ENCODE peak calls at places on chromosomes 5 and 9, in eight cellular contexts. W, P, Z, L, S, Q, R and V are unnamed samples.

GRCh38 chr5:172186114-172186695 is 1.8 kb downstream of the STK10 start:
- DNase-seq in R (no peak), Z (no peak), S (no peak), L (no peak), W (no peak), P (no peak), Q (no peak), V (no peak)

GRCh38 chr5:111278824-111279504 is 54.8 kb downstream of the CAMK4 start:
- DNase-seq in S (no peak), R (peak; percentile 82), L (no peak), Q (no peak), Z (peak; percentile 71), W (peak; percentile 67), P (no peak), V (peak; percentile 74)

GRCh38 chr5:73152411-73153388 is 20.3 kb upstream of the TMEM174 start:
- DNase-seq in L (no peak), S (no peak), Z (no peak), W (no peak), Q (no peak), P (no peak), R (no peak), V (no peak)

GRCh38 chr5:40490464-40491083 is 189.1 kb upstream of the PTGER4 start:
- DNase-seq in W (no peak), Q (no peak), L (no peak), Z (no peak), P (no peak), S (no peak), R (no peak), V (no peak)

GRCh38 chr5:41983284-41983683 is 58.2 kb downstream of the FBXO4 start:
- DNase-seq in Z (no peak), S (no peak), P (no peak), L (no peak), Q (no peak), W (no peak), R (no peak), V (no peak)

GRCh38 chr9:131984564-131984963 is 95.1 kb downstream of the MED27 start:
- DNase-seq in W (no peak), Q (no peak), L (no peak), S (no peak), R (no peak), Z (no peak), P (no peak), V (no peak)

GRCh38 chr9:96758845-96759673 is 18.8 kb downstream of the ZNF510 start:
- DNase-seq in Q (no peak), W (no peak), Z (no peak), R (no peak), L (no peak), S (no peak), P (no peak), V (peak; percentile 6)

GRCh38 chr5:137808503-137809135 is 54.5 kb upstream of the HNRNPA0 start:
- DNase-seq in Z (no peak), R (no peak), W (no peak), L (no peak), P (no peak), Q (no peak), S (no peak), V (peak; percentile 65)

GRCh38 chr9:105632807-105633206 is 29.4 kb upstream of the TAL2 start:
- DNase-seq in S (no peak), Q (no peak), L (no peak), R (no peak), W (no peak), Z (no peak), P (no peak), V (no peak)

GRCh38 chr5:38424237-38425080 is 132.0 kb downstream of the LIFR start:
- DNase-seq in R (no peak), P (no peak), W (no peak), S (no peak), Q (no peak), Z (no peak), L (no peak), V (no peak)

GRCh38 chr9:92986175-92987110 is 39.1 kb downstream of the FGD3 start:
- DNase-seq in W (no peak), P (no peak), Q (no peak), Z (no peak), S (no peak), R (no peak), L (no peak), V (no peak)

GRCh38 chr5:98314262-98314661 is 459.2 kb upstream of the RGMB start:
- DNase-seq in Z (no peak), R (no peak), Q (no peak), L (no peak), P (no peak), S (peak; percentile 19), W (no peak), V (peak; percentile 29)

GRCh38 chr9:34996905-34997279 is 7.3 kb downstream of the DNAJB5 start:
- DNase-seq in R (no peak), P (no peak), L (peak; percentile 38), S (no peak), Z (no peak), Q (no peak), W (no peak), V (no peak)

GRCh38 chr5:36367524-36367923 is 65.8 kb upstream of the RANBP3L start:
- DNase-seq in S (peak; percentile 31), Z (no peak), L (no peak), R (no peak), Q (no peak), P (no peak), W (no peak), V (no peak)

GRCh38 chr5:157821405-157821804 is 37.5 kb downstream of the CLINT1 start:
- DNase-seq in R (no peak), S (no peak), L (no peak), P (no peak), Q (no peak), Z (no peak), W (no peak), V (no peak)

GRCh38 chr9:38046669-38047300 is 22.2 kb downstream of the SHB start:
- DNase-seq in Z (no peak), P (no peak), S (no peak), R (no peak), W (no peak), L (no peak), Q (no peak), V (peak; percentile 73)

GRCh38 chr9:130441031-130441430 is 3.7 kb upstream of the ASS1 start:
- DNase-seq in Q (no peak), L (no peak), R (no peak), P (no peak), Z (no peak), W (no peak), S (no peak), V (no peak)

GRCh38 chr5:134435525-134435924 is 23.8 kb upstream of the CDKN2AIPNL start:
- DNase-seq in R (no peak), S (no peak), P (no peak), L (no peak), W (no peak), Q (no peak), Z (no peak), V (peak; percentile 90)

GRCh38 chr9:135706288-135706687 is 4.3 kb downstream of the KCNT1 start:
- DNase-seq in P (no peak), S (no peak), W (no peak), Q (no peak), L (no peak), R (no peak), Z (no peak), V (no peak)

GRCh38 chr9:131740898-131741297 is 1.0 kb upstream of the RAPGEF1 start:
- DNase-seq in S (no peak), R (no peak), Q (no peak), L (no peak), W (no peak), P (no peak), Z (peak; percentile 45), V (no peak)

DNA sequence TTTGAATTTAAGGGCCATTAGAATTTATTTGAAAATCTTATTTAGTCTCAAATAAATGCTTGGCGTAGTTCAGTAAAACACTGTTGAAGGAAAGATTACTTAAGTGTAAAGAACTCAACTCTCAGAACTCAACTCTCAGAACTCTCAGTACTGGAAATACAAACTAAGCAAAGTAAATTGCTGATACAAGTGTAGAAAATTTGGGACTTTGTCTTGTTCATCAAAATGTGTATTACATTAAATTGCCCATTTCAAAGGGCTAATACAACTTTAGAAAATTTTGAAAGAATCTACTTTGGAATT is 99.4 kb downstream of the CSNK1G3 start:
- DNase-seq in R (no peak), Z (no peak), Q (no peak), L (no peak), P (no peak), S (no peak), W (no peak), V (no peak)
- TF ChIP-seq CTCF in R (no peak), Z (no peak), Q (no peak), L (no peak), P (no peak), S (no peak), W (no peak), V (no peak)

GRCh38 chr9:112890106-112891081 is at the start of gene SLC46A2:
- DNase-seq in P (no peak), L (no peak), Z (peak; percentile 86), W (no peak), Q (no peak), R (peak; percentile 70), S (no peak), V (no peak)
- TF ChIP-seq CTCF in P (no peak), L (no peak), Z (no peak), W (no peak), Q (no peak), R (no peak), S (no peak), V (no peak)

GRCh38 chr9:21251638-21252037 is 11.8 kb upstream of the IFNA14 start:
- DNase-seq in W (no peak), R (no peak), L (no peak), Q (no peak), S (no peak), Z (no peak), P (no peak), V (no peak)

GRCh38 chr9:21252727-21253547 is 13.1 kb upstream of the IFNA14 start:
- DNase-seq in S (peak; percentile 2), L (no peak), Z (peak; percentile 57), R (peak; percentile 65), Q (no peak), W (no peak), P (no peak), V (peak; percentile 23)

GRCh38 chr9:21255538-21256212 is 15.9 kb upstream of the IFNA14 start:
- DNase-seq in Z (no peak), P (no peak), S (no peak), R (no peak), L (no peak), W (no peak), Q (no peak), V (no peak)

GRCh38 chr9:21251162-21251561 is 11.4 kb upstream of the IFNA14 start:
- DNase-seq in S (no peak), P (no peak), Q (no peak), L (no peak), Z (no peak), R (no peak), W (no peak), V (no peak)
- TF ChIP-seq CTCF in S (no peak), P (no peak), Q (no peak), L (no peak), Z (no peak), R (no peak), W (no peak), V (no peak)

DNA sequence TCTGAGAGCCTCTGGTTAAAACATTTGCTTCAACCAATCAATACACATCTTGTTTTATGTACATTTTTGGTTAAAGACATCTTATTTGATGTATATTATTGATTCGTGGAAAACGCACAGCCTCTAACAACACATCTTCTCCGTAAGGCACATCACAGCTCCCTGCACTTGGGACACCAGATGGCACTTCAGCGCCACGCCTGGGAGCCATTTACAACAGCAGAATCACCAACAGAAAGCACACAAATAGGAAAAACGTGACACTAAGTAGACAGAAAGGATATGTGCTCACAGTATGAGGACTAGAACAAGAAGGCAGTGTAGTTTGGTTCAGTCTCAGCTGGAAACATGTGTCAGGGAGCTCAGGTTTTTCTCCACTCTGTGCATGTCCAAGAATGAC is 199.7 kb downstream of the ROR2 start:
- DNase-seq in Z (no peak), S (no peak), Q (no peak), W (no peak), R (no peak), P (no peak), L (no peak), V (no peak)
- TF ChIP-seq CTCF in Z (no peak), S (peak; percentile 33), Q (no peak), W (no peak), R (no peak), P (no peak), L (no peak), V (no peak)